ENCODE peak calls at places on chromosome 13, in seven cellular contexts. E is OCI-M1; H is cardiac fibroblast; M is RWPE2; A is iris pigment epithelial cell; T is effector CD4-positive, alpha-beta T cell; U is ELF-1. L is an unnamed sample.

GRCh38 chr13:73235385-73235784 is 176.6 kb downstream of the KLF5 start:
- DNase-seq in E (no peak), H (no peak), M (no peak), A (no peak), T (no peak), U (no peak), L (no peak)

GRCh38 chr13:42750858-42751257 is 30.5 kb upstream of the FAM216B start:
- DNase-seq in E (no peak), H (peak), M (no peak), A (no peak), T (no peak), U (no peak), L (no peak)

GRCh38 chr13:98202026-98202425 is 25.0 kb upstream of the RNF113B start:
- DNase-seq in E (no peak), H (no peak), M (no peak), A (no peak), T (no peak), U (peak), L (no peak)

GRCh38 chr13:29753593-29754485 is 96.6 kb downstream of the UBL3 start:
- DNase-seq in E (no peak), H (peak), M (no peak), A (no peak), T (no peak), U (no peak), L (no peak)

GRCh38 chr13:21297452-21297851 is 121.0 kb downstream of the MRPL57 start:
- DNase-seq in E (no peak), H (no peak), M (no peak), A (peak), T (no peak), U (no peak), L (no peak)

GRCh38 chr13:113930711-113931637 is 42.9 kb downstream of the C13orf46 start:
- DNase-seq in E (no peak), H (no peak), M (peak), A (no peak), T (peak), U (no peak), L (no peak)

GRCh38 chr13:80340643-80341097 is 256 bp downstream of the SPRY2 start:
- DNase-seq in E (peak), H (no peak), M (no peak), A (peak), T (no peak), U (peak), L (no peak)

GRCh38 chr13:98951266-98951665 is 26.6 kb downstream of the DOCK9 start:
- DNase-seq in E (no peak), H (no peak), M (no peak), A (no peak), T (no peak), U (no peak), L (no peak)

GRCh38 chr13:98214707-98215106 is 37.6 kb upstream of the RNF113B start:
- DNase-seq in E (no peak), H (no peak), M (no peak), A (peak), T (no peak), U (no peak), L (no peak)

GRCh38 chr13:30331331-30331771 is 24.0 kb upstream of the KATNAL1 start:
- DNase-seq in E (no peak), H (no peak), M (no peak), A (no peak), T (no peak), U (peak), L (no peak)

GRCh38 chr13:68927387-68928026 is 1180.1 kb upstream of the ATXN8OS start:
- DNase-seq in E (peak), H (no peak), M (no peak), A (peak), T (no peak), U (peak), L (no peak)

GRCh38 chr13:41577437-41577836 is 120.1 kb downstream of the RGCC start:
- DNase-seq in E (no peak), H (peak), M (no peak), A (no peak), T (no peak), U (no peak), L (no peak)

GRCh38 chr13:99606322-99607089 is 105.2 kb downstream of the TM9SF2 start:
- DNase-seq in E (peak), H (peak), M (peak), A (peak), T (peak), U (peak), L (peak)

GRCh38 chr13:33992891-33993336 is 175.0 kb downstream of the RFC3 start:
- DNase-seq in E (no peak), H (no peak), M (no peak), A (no peak), T (no peak), U (no peak), L (no peak)

GRCh38 chr13:101473458-101473857 is 21.0 kb downstream of the ITGBL1 start:
- DNase-seq in E (no peak), H (peak), M (peak), A (peak), T (no peak), U (no peak), L (no peak)

GRCh38 chr13:79119578-79120107 is 286.4 kb downstream of the RBM26 start:
- DNase-seq in E (no peak), H (no peak), M (no peak), A (no peak), T (no peak), U (no peak), L (no peak)

GRCh38 chr13:61276401-61276800 is 139.2 kb downstream of the PCDH20 start:
- DNase-seq in E (no peak), H (no peak), M (no peak), A (no peak), T (no peak), U (no peak), L (no peak)

GRCh38 chr13:30618186-30618937 is 642 bp downstream of the USPL1 start:
- DNase-seq in E (peak), H (peak), M (no peak), A (no peak), T (peak), U (no peak), L (peak)

GRCh38 chr13:76864259-76864658 is 21.9 kb downstream of the KCTD12 start:
- DNase-seq in E (no peak), H (no peak), M (no peak), A (no peak), T (no peak), U (no peak), L (no peak)

GRCh38 chr13:60335531-60335930 is 61.5 kb upstream of the TDRD3 start:
- DNase-seq in E (peak), H (peak), M (no peak), A (peak), T (no peak), U (no peak), L (no peak)

GRCh38 chr13:33467556-33467955 is 182.0 kb upstream of the STARD13 start:
- DNase-seq in E (no peak), H (no peak), M (no peak), A (no peak), T (no peak), U (no peak), L (no peak)

GRCh38 chr13:39918837-39919236 is 263.4 kb downstream of the COG6 start:
- DNase-seq in E (no peak), H (peak), M (no peak), A (peak), T (no peak), U (no peak), L (no peak)

GRCh38 chr13:50468849-50469669 is 374.4 kb downstream of the DLEU7 start:
- DNase-seq in E (no peak), H (no peak), M (no peak), A (no peak), T (no peak), U (no peak), L (no peak)

GRCh38 chr13:108437496-108437895 is 168.0 kb downstream of the TNFSF13B start:
- DNase-seq in E (no peak), H (peak), M (no peak), A (peak), T (no peak), U (no peak), L (no peak)

GRCh38 chr13:113612626-113613025 is 28.1 kb downstream of the TFDP1 start:
- DNase-seq in E (no peak), H (no peak), M (no peak), A (peak), T (no peak), U (no peak), L (no peak)

GRCh38 chr13:88068316-88068715 is 397.1 kb downstream of the SLITRK5 start:
- DNase-seq in E (no peak), H (no peak), M (no peak), A (peak), T (no peak), U (no peak), L (no peak)

GRCh38 chr13:101415358-101416174 is 742 bp downstream of the NALCN start:
- DNase-seq in E (no peak), H (no peak), M (no peak), A (no peak), T (no peak), U (no peak), L (no peak)

GRCh38 chr13:72384879-72385278 is 342.6 kb downstream of the MZT1 start:
- DNase-seq in E (peak), H (peak), M (no peak), A (peak), T (no peak), U (no peak), L (no peak)

GRCh38 chr13:101424381-101425155 is 8.3 kb upstream of the NALCN start:
- DNase-seq in E (no peak), H (peak), M (no peak), A (peak), T (no peak), U (no peak), L (no peak)

GRCh38 chr13:112776971-112777370 is 87.1 kb downstream of the ATP11A start:
- DNase-seq in E (no peak), H (no peak), M (no peak), A (no peak), T (no peak), U (no peak), L (no peak)